ENCODE peak calls at places on chromosomes 7 and 10, in five cellular contexts. X, S, R, H and E are unnamed samples.

GRCh38 chr7:114085313-114085591 is 166.4 kb upstream of the PPP1R3A start:
- DNase-seq in X (no peak), S (no peak), R (no peak), H (no peak), E (no peak)

GRCh38 chr10:2166061-2166460 is 428.7 kb upstream of the ADARB2 start:
- DNase-seq in X (no peak), S (no peak), R (no peak), H (no peak), E (no peak)

GRCh38 chr10:60042262-60042661 is 135.9 kb upstream of the CCDC6 start:
- DNase-seq in X (no peak), S (no peak), R (no peak), H (no peak), E (no peak)

GRCh38 chr7:1219516-1219915 is 13.2 kb upstream of the UNCX start:
- DNase-seq in X (no peak), S (no peak), R (no peak), H (no peak), E (no peak)

GRCh38 chr7:159191236-159191635 is 46.6 kb upstream of the VIPR2 start:
- DNase-seq in X (no peak), S (no peak), R (no peak), H (no peak), E (no peak)

GRCh38 chr10:5496261-5497250 is 2.8 kb downstream of the CALML5 start:
- DNase-seq in X (no peak), S (no peak), R (no peak), H (no peak), E (no peak)

GRCh38 chr7:34240450-34240849 is 335.1 kb downstream of the BMPER start:
- DNase-seq in X (no peak), S (no peak), R (no peak), H (no peak), E (peak)

GRCh38 chr7:47952224-47952623 is 4.0 kb upstream of the PKD1L1 start:
- DNase-seq in X (no peak), S (no peak), R (no peak), H (no peak), E (no peak)

GRCh38 chr10:79063661-79064490 is 4.9 kb upstream of the ZMIZ1 start:
- DNase-seq in X (no peak), S (no peak), R (peak), H (peak), E (no peak)

GRCh38 chr7:43954524-43955228 is 28.4 kb downstream of the UBE2D4 start:
- DNase-seq in X (peak), S (peak), R (no peak), H (no peak), E (peak)

GRCh38 chr10:55426138-55426537 is 625.1 kb upstream of the PCDH15 start:
- DNase-seq in X (no peak), S (no peak), R (no peak), H (peak), E (no peak)

GRCh38 chr10:89163265-89163995 is 43.7 kb downstream of the CH25H start:
- DNase-seq in X (no peak), S (no peak), R (peak), H (no peak), E (peak)

GRCh38 chr7:101536232-101536631 is 92.9 kb downstream of the MYL10 start:
- DNase-seq in X (no peak), S (no peak), R (peak), H (peak), E (no peak)

GRCh38 chr7:1611708-1612241 is 41.9 kb upstream of the PSMG3 start:
- DNase-seq in X (peak), S (peak), R (no peak), H (no peak), E (peak)

GRCh38 chr10:128606041-128606440 is 479.8 kb upstream of the MKI67 start:
- DNase-seq in X (no peak), S (no peak), R (no peak), H (no peak), E (no peak)

GRCh38 chr10:114822771-114823463 is 1.3 kb downstream of the FHIP2A start:
- DNase-seq in X (peak), S (peak), R (no peak), H (no peak), E (peak)

GRCh38 chr7:104852386-104852785 is 161.6 kb upstream of the KMT2E start:
- DNase-seq in X (no peak), S (no peak), R (no peak), H (no peak), E (no peak)

GRCh38 chr7:116899308-116899707 is 36.9 kb downstream of the CAPZA2 start:
- DNase-seq in X (no peak), S (peak), R (no peak), H (no peak), E (peak)

DNA sequence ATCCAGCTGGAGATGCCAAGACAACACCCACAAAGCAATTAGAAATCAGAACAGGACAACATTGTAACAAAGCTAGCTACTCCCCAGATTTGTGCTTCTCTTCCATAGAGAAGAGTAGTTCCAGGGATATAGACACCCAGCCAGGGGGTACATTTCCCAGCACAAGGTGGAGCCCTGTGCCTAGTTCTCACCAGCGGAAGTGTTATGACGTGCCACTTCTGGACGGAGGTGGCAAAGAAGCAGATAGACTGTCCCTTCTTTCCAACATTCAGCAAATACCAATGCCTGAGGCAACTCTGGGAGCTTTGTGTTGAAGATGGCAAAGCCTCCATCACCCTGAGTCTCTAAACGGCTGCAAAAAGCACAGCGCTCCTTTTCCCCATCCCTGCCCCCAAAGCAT is 23.4 kb upstream of the GSAP start:
- DNase-seq in X (no peak), S (peak), R (peak), H (no peak), E (peak)
- TF ChIP-seq CTCF in X (peak), S (peak), R (peak), H (peak), E (peak)

GRCh38 chr10:101438881-101439391 is 85.0 kb downstream of the BTRC start:
- DNase-seq in X (peak), S (no peak), R (no peak), H (no peak), E (no peak)
- TF ChIP-seq CTCF in X (peak), S (no peak), R (no peak), H (no peak), E (no peak)

DNA sequence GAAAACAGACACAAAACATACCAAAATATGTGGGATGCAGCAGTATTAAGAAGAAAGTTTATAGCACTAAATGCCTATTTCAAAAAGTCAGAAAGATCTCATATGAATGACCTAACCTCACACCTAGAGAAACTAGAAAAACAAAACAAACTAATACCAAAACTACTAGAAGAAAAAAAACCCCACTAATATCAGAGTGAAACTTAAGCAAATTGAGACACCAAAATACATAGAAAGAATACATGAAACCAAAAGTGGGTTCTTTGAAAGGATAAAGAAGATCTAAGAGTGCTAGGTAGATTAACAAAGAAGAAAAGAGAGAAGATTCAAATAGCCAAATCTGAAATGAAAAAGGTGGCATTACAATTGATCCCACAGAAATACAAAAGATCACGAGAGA is 494.1 kb downstream of the SH2D4B start:
- DNase-seq in X (no peak), S (no peak), R (no peak), H (no peak), E (no peak)
- TF ChIP-seq CTCF in X (no peak), S (no peak), R (no peak), H (no peak), E (no peak)

GRCh38 chr10:31822616-31823318 is 105.9 kb downstream of the ARHGAP12 start:
- DNase-seq in X (no peak), S (no peak), R (no peak), H (no peak), E (no peak)

GRCh38 chr10:31822150-31822549 is 106.5 kb downstream of the ARHGAP12 start:
- DNase-seq in X (peak), S (no peak), R (no peak), H (no peak), E (no peak)

GRCh38 chr10:31820096-31820495 is 108.5 kb downstream of the ARHGAP12 start:
- DNase-seq in X (no peak), S (no peak), R (no peak), H (no peak), E (no peak)

GRCh38 chr10:31820794-31821369 is 107.7 kb downstream of the ARHGAP12 start:
- DNase-seq in X (peak), S (no peak), R (no peak), H (no peak), E (no peak)

DNA sequence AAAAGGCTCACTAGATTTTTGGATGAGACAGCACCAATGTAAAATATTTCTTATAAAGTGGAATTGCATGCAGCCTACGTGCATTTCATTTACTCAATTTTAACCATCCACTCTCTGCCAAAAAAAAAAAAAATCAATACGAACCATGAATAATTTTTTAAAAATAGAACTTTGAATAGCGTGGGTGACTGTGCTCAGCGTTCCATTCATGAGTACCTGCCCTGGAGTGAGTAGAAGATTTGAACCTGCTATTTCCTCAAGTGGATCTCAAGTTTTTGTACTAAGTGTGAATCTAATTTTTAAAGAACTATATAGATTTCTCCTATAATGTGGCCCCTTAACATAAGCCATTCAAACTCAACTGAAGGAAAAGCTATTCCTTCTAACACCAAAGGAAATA is 105.3 kb downstream of the ARHGAP12 start:
- DNase-seq in X (no peak), S (no peak), R (no peak), H (no peak), E (no peak)
- TF ChIP-seq CTCF in X (no peak), S (no peak), R (no peak), H (no peak), E (no peak)

GRCh38 chr10:113524120-113524519 is 28.7 kb upstream of the HABP2 start:
- DNase-seq in X (no peak), S (no peak), R (no peak), H (no peak), E (no peak)
- TF ChIP-seq CTCF in X (no peak), S (no peak), R (no peak), H (no peak), E (no peak)

GRCh38 chr7:71705217-71705616 is 573.3 kb downstream of the GALNT17 start:
- DNase-seq in X (no peak), S (no peak), R (no peak), H (no peak), E (no peak)
- TF ChIP-seq CTCF in X (no peak), S (no peak), R (no peak), H (no peak), E (no peak)

GRCh38 chr7:73341877-73342276 is 13.9 kb downstream of the FKBP6 start:
- DNase-seq in X (peak), S (peak), R (no peak), H (no peak), E (peak)

GRCh38 chr7:73343671-73344380 is 15.9 kb downstream of the FKBP6 start:
- DNase-seq in X (no peak), S (no peak), R (no peak), H (no peak), E (no peak)

GRCh38 chr7:73345538-73345937 is 17.6 kb downstream of the FKBP6 start:
- DNase-seq in X (no peak), S (no peak), R (no peak), H (no peak), E (no peak)

GRCh38 chr7:73340514-73340913 is 12.6 kb downstream of the FKBP6 start:
- DNase-seq in X (no peak), S (no peak), R (no peak), H (no peak), E (no peak)

DNA sequence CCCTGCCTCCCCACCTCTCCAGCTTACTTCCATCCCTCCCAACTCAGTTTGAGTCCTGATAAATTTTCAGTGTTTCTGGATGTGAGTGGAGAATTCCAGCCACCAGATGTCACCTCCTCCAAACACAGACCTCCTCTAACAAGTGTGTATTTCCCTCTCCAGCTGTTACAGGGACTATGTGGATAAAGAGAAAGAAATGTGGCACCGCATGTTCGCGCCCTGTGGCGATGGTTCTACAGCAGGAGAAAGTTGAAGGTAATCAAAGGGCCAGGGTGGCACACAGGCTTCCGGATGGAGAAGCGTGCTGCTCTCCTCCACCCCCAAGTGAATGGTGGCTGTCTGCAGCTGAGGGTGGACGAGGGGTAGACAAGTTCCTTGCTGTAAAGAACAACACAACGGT is 14.7 kb downstream of the FKBP6 start:
- DNase-seq in X (peak), S (peak), R (no peak), H (no peak), E (peak)
- TF ChIP-seq CTCF in X (peak), S (peak), R (peak), H (peak), E (peak)

GRCh38 chr7:27895553-27895952 is 155.6 kb downstream of the TAX1BP1 start:
- DNase-seq in X (no peak), S (no peak), R (no peak), H (no peak), E (no peak)

GRCh38 chr7:27899601-27900000 is 159.6 kb downstream of the TAX1BP1 start:
- DNase-seq in X (no peak), S (no peak), R (no peak), H (no peak), E (no peak)

GRCh38 chr7:27898735-27899134 is 158.8 kb downstream of the TAX1BP1 start:
- DNase-seq in X (no peak), S (no peak), R (no peak), H (no peak), E (no peak)

GRCh38 chr7:27897001-27897400 is 157.0 kb downstream of the TAX1BP1 start:
- DNase-seq in X (peak), S (peak), R (no peak), H (no peak), E (no peak)

DNA sequence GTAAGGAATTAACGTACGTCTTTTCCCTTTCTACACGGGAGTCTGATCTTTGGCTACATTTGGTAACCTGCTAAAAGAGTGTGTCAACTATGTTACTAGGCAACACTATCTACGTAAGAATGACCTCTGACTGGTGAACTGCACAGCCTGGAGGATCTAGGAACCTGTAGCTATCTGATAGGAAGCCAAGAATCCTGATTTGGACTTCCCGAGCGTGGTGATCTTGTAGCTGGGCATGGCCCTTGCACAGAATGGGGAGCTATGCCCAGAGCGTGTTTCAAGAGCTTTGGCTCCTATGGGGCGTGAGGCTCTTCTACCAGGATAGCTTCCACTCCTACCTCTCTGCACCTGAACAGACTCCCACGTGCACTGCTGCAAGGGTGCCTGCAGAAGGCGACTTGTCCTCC is 157.5 kb downstream of the TAX1BP1 start:
- DNase-seq in X (no peak), S (no peak), R (no peak), H (no peak), E (no peak)
- TF ChIP-seq CTCF in X (no peak), S (no peak), R (no peak), H (no peak), E (no peak)